ENCODE peak calls at places on chromosomes 13 and 19, in six cellular contexts. I is mesenchymal stem cell, K is colonic mucosa, T is tibial artery, Z is fibroblast of lung, R is AG04450. D is an unnamed sample.
A peak's percentile ranks its signal among the peaks of the same experiment; 100 is the strongest.

GRCh38 chr13:51955281-51955771 is 55.9 kb downstream of the ATP7B start:
- DNase-seq in K (peak; percentile 69), I (no peak), T (no peak), R (no peak), Z (peak; percentile 6), D (no peak)

GRCh38 chr13:94710081-94710809 is 2.1 kb downstream of the SOX21 start:
- DNase-seq in K (no peak), Z (no peak), T (no peak), I (peak; percentile 16), R (no peak), D (no peak)

GRCh38 chr19:35757231-35757748 is 461 bp upstream of the HSPB6 start:
- DNase-seq in R (peak; percentile 85), T (peak; percentile 98), K (peak; percentile 70), I (peak; percentile 99), Z (peak; percentile 96), D (no peak)

GRCh38 chr19:41362143-41362847 is 1.7 kb downstream of the B9D2 start:
- DNase-seq in T (no peak), R (no peak), K (peak; percentile 36), Z (no peak), I (peak; percentile 26), D (no peak)

GRCh38 chr13:106450991-106451390 is 84.5 kb downstream of the EFNB2 start:
- DNase-seq in T (no peak), R (no peak), K (no peak), I (no peak), Z (no peak), D (no peak)

GRCh38 chr13:98910501-98910951 is 67.3 kb downstream of the DOCK9 start:
- DNase-seq in Z (peak; percentile 71), T (no peak), I (peak; percentile 70), R (no peak), K (no peak), D (no peak)

GRCh38 chr19:19597809-19598306 is 20.6 kb downstream of the PBX4 start:
- DNase-seq in Z (no peak), I (no peak), T (no peak), R (no peak), K (no peak), D (no peak)

GRCh38 chr13:51246411-51247298 is 24.5 kb downstream of the FAM124A start:
- DNase-seq in T (no peak), I (no peak), Z (no peak), R (no peak), K (no peak), D (peak; percentile 86)

GRCh38 chr13:97018029-97018819 is 23.9 kb upstream of the OXGR1 start:
- DNase-seq in R (peak; percentile 32), Z (peak; percentile 49), T (no peak), I (peak; percentile 71), K (peak; percentile 35), D (no peak)

GRCh38 chr19:37218592-37218935 is 550 bp downstream of the ZNF383 start:
- DNase-seq in K (no peak), T (no peak), R (no peak), I (peak; percentile 82), Z (peak; percentile 72), D (no peak)

GRCh38 chr13:31978021-31978420 is 53.6 kb upstream of the FRY start:
- DNase-seq in I (no peak), Z (peak; percentile 31), K (no peak), T (no peak), R (no peak), D (no peak)

GRCh38 chr19:812819-813358 is 8.9 kb downstream of the PLPPR3 start:
- DNase-seq in I (no peak), R (no peak), Z (no peak), K (no peak), T (no peak), D (no peak)

GRCh38 chr13:73341748-73342147 is 282.9 kb downstream of the KLF5 start:
- DNase-seq in I (peak; percentile 47), R (no peak), T (no peak), K (no peak), Z (peak; percentile 85), D (no peak)

GRCh38 chr19:40607898-40608621 is 6.9 kb downstream of the LTBP4 start:
- DNase-seq in R (no peak), K (no peak), Z (no peak), I (no peak), T (no peak), D (no peak)

GRCh38 chr13:30877335-30877734 is 28.7 kb upstream of the MEDAG start:
- DNase-seq in T (no peak), K (no peak), Z (peak; percentile 87), R (no peak), I (peak; percentile 56), D (no peak)

GRCh38 chr13:26785845-26786630 is 25.5 kb upstream of the GPR12 start:
- DNase-seq in T (no peak), R (no peak), I (no peak), Z (no peak), K (peak; percentile 34), D (no peak)

GRCh38 chr19:5961969-5962945 is 15.7 kb downstream of the RANBP3 start:
- DNase-seq in I (peak; percentile 88), Z (peak; percentile 23), K (peak; percentile 79), R (no peak), T (no peak), D (peak; percentile 16)

GRCh38 chr19:16301999-16302694 is 22.5 kb upstream of the KLF2 start:
- DNase-seq in R (no peak), I (no peak), T (no peak), K (no peak), Z (peak; percentile 78), D (no peak)

GRCh38 chr13:105821337-105821736 is 714.1 kb downstream of the EFNB2 start:
- DNase-seq in T (no peak), K (no peak), I (no peak), Z (no peak), R (no peak), D (no peak)

GRCh38 chr13:41543664-41544300 is 86.4 kb downstream of the RGCC start:
- DNase-seq in K (no peak), Z (peak; percentile 42), I (no peak), T (no peak), R (no peak), D (no peak)

GRCh38 chr19:11237321-11237720 is 2.1 kb upstream of the ANGPTL8 start:
- DNase-seq in Z (no peak), R (no peak), I (no peak), T (no peak), K (no peak), D (peak; percentile 40)
- H3K27ac ChIP-seq in Z (no peak overlapping the region), R (no peak overlapping the region), I (no peak overlapping the region), T (no peak overlapping the region), K (no peak overlapping the region), D (no peak overlapping the region)

GRCh38 chr19:13732337-13732736 is 32.0 kb upstream of the MRI1 start:
- DNase-seq in I (no peak), K (no peak), R (no peak), T (no peak), Z (no peak), D (no peak)
- H3K27ac ChIP-seq in I (no peak overlapping the region), K (no peak overlapping the region), R (peak overlapping the region; percentile 99), T (peak overlapping the region; percentile 94), Z (peak overlapping the region; percentile 97), D (no peak overlapping the region)

GRCh38 chr19:12994701-12995595 is at the start of gene NFIX:
- DNase-seq in T (peak; percentile 86), Z (peak; percentile 60), I (peak; percentile 69), K (peak; percentile 71), R (no peak), D (peak; percentile 46)
- H3K27ac ChIP-seq in T (peak within 1 kb of the TSS; percentile 99), Z (peak within 1 kb of the TSS; percentile 90), I (no peak within 1 kb of the TSS), K (peak within 1 kb of the TSS; percentile 61), R (no peak within 1 kb of the TSS), D (peak within 1 kb of the TSS; percentile 90)

DNA sequence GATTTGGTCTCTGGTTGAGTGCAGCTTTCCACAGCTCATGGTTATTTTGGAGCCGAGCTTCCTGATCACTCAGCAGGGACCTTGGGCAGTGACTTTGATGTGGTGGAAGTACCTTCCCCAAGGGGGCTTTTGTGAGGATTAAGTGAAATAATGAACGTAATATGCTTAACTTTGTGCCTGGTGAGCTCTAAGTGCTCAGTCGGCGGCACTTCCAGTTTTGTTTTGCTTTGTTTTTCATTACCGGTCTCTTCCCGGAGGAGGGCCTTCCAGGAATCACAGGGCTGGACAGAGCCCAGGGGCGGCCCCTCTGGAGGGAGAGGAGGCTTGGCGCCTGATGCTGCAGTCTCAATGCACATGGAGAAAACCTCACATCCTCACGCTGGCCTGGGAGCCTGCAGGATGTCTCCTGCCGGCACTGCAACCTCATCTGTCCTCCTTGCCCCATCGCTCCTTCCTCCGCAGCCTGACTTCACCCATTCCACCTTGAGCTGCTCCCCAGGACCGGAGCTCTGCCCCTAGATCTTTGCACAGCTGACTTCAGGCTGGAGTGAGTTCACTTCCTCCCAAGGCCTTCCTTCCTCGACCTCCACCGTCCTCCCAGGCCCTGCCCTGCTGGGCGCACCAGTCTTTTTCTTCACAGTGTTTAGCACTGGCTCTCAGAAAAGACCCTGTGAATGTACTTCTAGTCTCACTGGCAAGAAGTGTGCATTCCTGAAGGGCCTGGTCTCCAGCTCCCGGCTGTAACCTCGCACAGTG is 1.6 kb downstream of the PLEKHF1 start:
- DNase-seq in I (peak; percentile 83), T (peak; percentile 87), R (no peak), Z (peak; percentile 70), K (peak; percentile 58), D (no peak)
- H3K27ac ChIP-seq in I (peak overlapping the region; percentile 60), T (peak overlapping the region; percentile 93), R (peak overlapping the region; percentile 81), Z (peak overlapping the region; percentile 90), K (peak overlapping the region; percentile 75), D (peak overlapping the region; percentile 40)

DNA sequence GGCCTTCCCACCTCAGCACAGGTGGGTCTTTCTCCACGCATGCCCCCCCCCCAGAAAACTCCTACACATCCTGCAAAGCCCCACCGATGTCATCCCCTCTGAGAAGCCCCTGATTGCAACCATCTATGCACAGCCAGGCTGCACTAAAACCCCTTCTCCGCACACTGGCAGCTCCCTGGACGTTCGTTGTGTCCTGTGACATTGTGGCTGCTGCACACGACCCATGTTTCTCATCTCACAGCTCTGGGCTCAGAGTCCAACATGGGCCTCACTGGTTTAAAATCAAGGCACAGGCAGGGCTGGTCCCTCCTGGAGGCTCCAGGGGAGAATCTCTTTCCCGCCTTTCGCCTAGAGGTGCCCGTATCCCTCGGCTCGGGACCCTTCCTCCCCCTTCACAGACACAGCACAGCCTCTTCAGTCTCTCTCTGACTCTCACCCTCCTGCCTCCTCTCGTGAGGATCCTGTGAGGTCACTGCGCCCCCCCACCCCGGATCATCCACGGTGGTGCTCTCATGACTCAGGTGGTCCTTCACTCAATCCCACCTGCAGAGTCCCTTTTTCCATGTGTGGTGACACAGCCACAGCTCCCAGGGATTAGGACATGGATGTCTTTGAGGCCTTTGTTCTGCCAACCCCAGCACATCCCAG is 71.2 kb downstream of the GADD45B start:
- DNase-seq in Z (no peak), R (no peak), K (no peak), T (no peak), I (no peak), D (no peak)
- H3K27ac ChIP-seq in Z (peak overlapping the region; percentile 62), R (no peak overlapping the region), K (no peak overlapping the region), T (peak overlapping the region; percentile 86), I (no peak overlapping the region), D (peak overlapping the region; percentile 98)

D was measured in caudate nucleus.